ENCODE peak calls at places on chromosomes 13 and 19, in nine cellular contexts. W is HT1080, D is GM23338, Z is RPMI7951, T is dorsolateral prefrontal cortex, A is prostate gland, S is RWPE2, C is heart left ventricle, J is fibroblast of villous mesenchyme. I is an unnamed sample.

GRCh38 chr13:78993792-78994191 is 334.8 kb upstream of the OBI1 start:
- DNase-seq in W (no peak), J (no peak), T (no peak), C (no peak), Z (no peak), A (no peak), S (no peak), D (peak; percentile 19), I (no peak)

GRCh38 chr13:101512650-101513049 is 60.2 kb downstream of the ITGBL1 start:
- DNase-seq in A (no peak), J (no peak), W (peak; percentile 85), Z (peak; percentile 82), T (no peak), S (no peak), D (no peak), C (no peak), I (no peak)

GRCh38 chr13:114104626-114105350 is 27.6 kb downstream of the RASA3 start:
- DNase-seq in C (peak; percentile 25), T (no peak), S (peak; percentile 48), J (no peak), A (no peak), W (no peak), Z (no peak), D (no peak), I (no peak)

GRCh38 chr13:79445968-79446645 is 34.8 kb upstream of the NDFIP2 start:
- DNase-seq in D (peak; percentile 74), W (no peak), T (no peak), C (no peak), S (no peak), A (no peak), Z (no peak), J (no peak), I (no peak)

GRCh38 chr13:112743451-112744305 is 53.8 kb downstream of the ATP11A start:
- DNase-seq in Z (no peak), J (no peak), A (no peak), D (no peak), C (no peak), T (no peak), S (no peak), W (no peak), I (no peak)

GRCh38 chr19:30231408-30232318 is 140.5 kb upstream of the ZNF536 start:
- DNase-seq in Z (no peak), A (no peak), W (no peak), C (no peak), S (no peak), T (no peak), D (no peak), J (no peak), I (no peak)

GRCh38 chr13:92355213-92355612 is 871.4 kb upstream of the GPC6 start:
- DNase-seq in J (peak; percentile 25), W (peak; percentile 44), A (peak; percentile 11), S (no peak), Z (peak; percentile 36), C (no peak), D (peak; percentile 66), T (no peak), I (no peak)

GRCh38 chr13:41054212-41054877 is 7.0 kb upstream of the WBP4 start:
- DNase-seq in T (no peak), W (peak; percentile 47), J (peak; percentile 84), Z (peak; percentile 59), C (no peak), D (peak; percentile 63), S (no peak), A (peak; percentile 49), I (peak; percentile 30)

GRCh38 chr13:101144808-101145419 is 271.4 kb downstream of the NALCN start:
- DNase-seq in T (no peak), C (no peak), D (peak; percentile 78), J (peak; percentile 78), W (peak; percentile 41), Z (peak; percentile 55), A (peak; percentile 14), S (no peak), I (no peak)

GRCh38 chr13:108632649-108633167 is 3.3 kb downstream of the MYO16 start:
- DNase-seq in C (no peak), S (no peak), W (no peak), T (no peak), D (no peak), J (no peak), A (no peak), Z (no peak), I (no peak)

GRCh38 chr13:29959086-29959485 is 108.7 kb upstream of the UBL3 start:
- DNase-seq in A (no peak), T (no peak), Z (no peak), D (peak; percentile 32), W (no peak), J (no peak), S (no peak), C (no peak), I (no peak)

GRCh38 chr13:105016266-105016665 is 1519.2 kb downstream of the EFNB2 start:
- DNase-seq in C (no peak), T (no peak), D (no peak), W (no peak), A (no peak), Z (no peak), S (no peak), J (no peak), I (no peak)

GRCh38 chr13:51066091-51066831 is 44.8 kb downstream of the C13orf42 start:
- DNase-seq in S (no peak), C (no peak), W (peak; percentile 82), J (no peak), D (peak; percentile 25), T (no peak), A (no peak), Z (peak; percentile 91), I (no peak)

GRCh38 chr19:53365899-53366493 is 491 bp downstream of the ZNF525 start:
- DNase-seq in A (peak; percentile 5), W (no peak), J (no peak), D (peak; percentile 68), C (no peak), Z (peak; percentile 32), S (no peak), T (no peak), I (no peak)

GRCh38 chr19:15331419-15332310 is 674 bp downstream of the BRD4 start:
- DNase-seq in S (no peak), W (peak; percentile 52), J (peak; percentile 65), T (no peak), D (peak; percentile 55), C (peak; percentile 64), Z (peak; percentile 34), A (peak; percentile 30), I (peak; percentile 30)

GRCh38 chr19:41427647-41428480 is 690 bp upstream of the B3GNT8 start:
- DNase-seq in Z (no peak), T (no peak), D (peak; percentile 63), J (peak; percentile 22), S (no peak), W (no peak), C (peak; percentile 39), A (peak; percentile 65), I (no peak)

GRCh38 chr19:39133431-39134270 is 8.1 kb downstream of the PAK4 start:
- DNase-seq in S (no peak), W (no peak), D (peak; percentile 48), C (no peak), J (no peak), Z (no peak), A (peak; percentile 46), T (no peak), I (no peak)

GRCh38 chr13:21458457-21458815 is 667 bp downstream of the ZDHHC20 start:
- DNase-seq in T (no peak), C (peak; percentile 34), A (peak; percentile 64), W (peak; percentile 13), D (peak; percentile 78), S (peak; percentile 69), J (no peak), Z (no peak), I (peak; percentile 34)

GRCh38 chr13:97499181-97499580 is 65.2 kb downstream of the RAP2A start:
- DNase-seq in A (no peak), Z (peak; percentile 0), S (no peak), T (no peak), D (no peak), W (no peak), J (peak; percentile 41), C (no peak), I (no peak)

GRCh38 chr19:34120846-34121639 is 51.3 kb upstream of the LSM14A start:
- DNase-seq in A (no peak), D (peak; percentile 77), C (no peak), W (peak; percentile 35), J (peak; percentile 66), Z (peak; percentile 47), T (no peak), S (no peak), I (no peak)

GRCh38 chr13:72132065-72132464 is 265.1 kb upstream of the DACH1 start:
- DNase-seq in C (no peak), A (no peak), Z (no peak), D (no peak), W (no peak), S (no peak), T (no peak), J (no peak), I (no peak)

GRCh38 chr19:58553799-58554493 is 959 bp downstream of the CHMP2A start:
- DNase-seq in A (no peak), S (no peak), W (no peak), J (no peak), C (peak; percentile 23), Z (peak; percentile 25), D (no peak), T (no peak), I (no peak)

GRCh38 chr19:7700128-7700470 is 1.8 kb downstream of the FCER2 start:
- DNase-seq in D (no peak), S (no peak), Z (no peak), J (no peak), A (no peak), T (no peak), C (no peak), W (no peak), I (no peak)

GRCh38 chr13:113732176-113732960 is 26.7 kb upstream of the TMEM255B start:
- DNase-seq in C (no peak), S (no peak), D (no peak), W (no peak), J (no peak), T (peak; percentile 36), A (no peak), Z (no peak), I (no peak)

GRCh38 chr13:77386046-77386445 is 59.2 kb upstream of the MYCBP2 start:
- DNase-seq in W (peak; percentile 44), S (no peak), C (no peak), Z (peak; percentile 31), T (no peak), D (no peak), J (no peak), A (no peak), I (no peak)